ENCODE peak calls at places on chromosomes 6 and 20, in four cellular contexts. F, K, C and A are unnamed samples.

GRCh38 chr6:149560736-149561135 is 5.4 kb upstream of the GINM1 start:
- DNase-seq in F (peak; percentile 21), K (no peak), C (no peak), A (no peak)

GRCh38 chr6:39664173-39664572 is 61.0 kb downstream of the KIF6 start:
- DNase-seq in F (no peak), K (no peak), C (no peak), A (no peak)

GRCh38 chr6:11224252-11224965 is 8.1 kb downstream of the NEDD9 start:
- DNase-seq in F (peak; percentile 51), K (peak; percentile 59), C (peak; percentile 83), A (no peak)

GRCh38 chr6:131954775-131955107 is 3.6 kb upstream of the CCN2 start:
- DNase-seq in F (peak; percentile 100), K (peak; percentile 99), C (peak; percentile 99), A (peak; percentile 73)

GRCh38 chr20:1831606-1832005 is 63.6 kb upstream of the SIRPA start:
- DNase-seq in F (no peak), K (no peak), C (no peak), A (no peak)

GRCh38 chr6:144460224-144461095 is 175.3 kb downstream of the UTRN start:
- DNase-seq in F (no peak), K (no peak), C (no peak), A (no peak)

GRCh38 chr6:166678426-166678825 is 51.4 kb upstream of the RPS6KA2 start:
- DNase-seq in F (peak; percentile 40), K (no peak), C (peak; percentile 82), A (no peak)

GRCh38 chr20:58294497-58295455 is 14.7 kb upstream of the RAB22A start:
- DNase-seq in F (no peak), K (no peak), C (no peak), A (no peak)

GRCh38 chr6:75288023-75288422 is 3.4 kb upstream of the TMEM30A start:
- DNase-seq in F (no peak), K (no peak), C (no peak), A (no peak)

GRCh38 chr6:127471379-127472255 is 12.4 kb upstream of the KIAA0408 start:
- DNase-seq in F (peak; percentile 14), K (no peak), C (peak; percentile 42), A (no peak)

GRCh38 chr6:431504-431903 is 40.0 kb downstream of the IRF4 start:
- DNase-seq in F (no peak), K (no peak), C (no peak), A (no peak)

GRCh38 chr6:47034919-47035318 is 7.2 kb downstream of the ADGRF1 start:
- DNase-seq in F (peak; percentile 83), K (peak; percentile 99), C (peak; percentile 100), A (peak; percentile 80)

GRCh38 chr20:44187054-44187762 is at the start of gene JPH2:
- DNase-seq in F (peak; percentile 62), K (peak; percentile 54), C (peak; percentile 79), A (no peak)

GRCh38 chr6:33424855-33425667 is 5.2 kb downstream of the SYNGAP1 start:
- DNase-seq in F (no peak), K (no peak), C (no peak), A (no peak)

GRCh38 chr6:42449917-42450313 is 1.8 kb downstream of the TRERF1 start:
- DNase-seq in F (no peak), K (no peak), C (peak; percentile 28), A (no peak)

GRCh38 chr6:42898891-42899361 is 16.9 kb upstream of the PTCRA start:
- DNase-seq in F (peak; percentile 73), K (peak; percentile 67), C (peak; percentile 53), A (no peak)

GRCh38 chr20:34435589-34435988 is 72.5 kb downstream of the ITCH start:
- DNase-seq in F (no peak), K (no peak), C (no peak), A (no peak)

GRCh38 chr20:1775117-1775516 is 117.5 kb upstream of the SIRPG start:
- DNase-seq in F (peak; percentile 54), K (peak; percentile 14), C (peak; percentile 58), A (no peak)

GRCh38 chr6:12649325-12649724 is 67.2 kb upstream of the PHACTR1 start:
- DNase-seq in F (no peak), K (no peak), C (no peak), A (no peak)

GRCh38 chr6:25504661-25505060 is 147.4 kb upstream of the SCGN start:
- DNase-seq in F (no peak), K (peak; percentile 80), C (peak; percentile 87), A (no peak)

GRCh38 chr20:56285496-56285895 is 37.0 kb downstream of the MC3R start:
- DNase-seq in F (no peak), K (no peak), C (no peak), A (no peak)

GRCh38 chr6:137731960-137732616 is 135.0 kb upstream of the TNFAIP3 start:
- DNase-seq in F (peak; percentile 89), K (peak; percentile 72), C (peak; percentile 37), A (no peak)

GRCh38 chr6:167469655-167470054 is 144.8 kb downstream of the TTLL2 start:
- DNase-seq in F (no peak), K (no peak), C (no peak), A (no peak)

GRCh38 chr6:135267085-135267484 is 86.0 kb downstream of the MYB start:
- DNase-seq in F (no peak), K (no peak), C (no peak), A (no peak)

GRCh38 chr6:73369157-73369556 is 540 bp downstream of the OOEP start:
- DNase-seq in F (no peak), K (no peak), C (no peak), A (no peak)

GRCh38 chr6:85460154-85460950 is 10.5 kb downstream of the NT5E start:
- DNase-seq in F (peak; percentile 36), K (peak; percentile 53), C (no peak), A (no peak)

GRCh38 chr20:37941332-37941731 is 38.4 kb downstream of the VSTM2L start:
- DNase-seq in F (no peak), K (no peak), C (no peak), A (no peak)

GRCh38 chr20:15609956-15610355 is 963.3 kb downstream of the KIF16B start:
- DNase-seq in F (no peak), K (no peak), C (no peak), A (no peak)

DNA sequence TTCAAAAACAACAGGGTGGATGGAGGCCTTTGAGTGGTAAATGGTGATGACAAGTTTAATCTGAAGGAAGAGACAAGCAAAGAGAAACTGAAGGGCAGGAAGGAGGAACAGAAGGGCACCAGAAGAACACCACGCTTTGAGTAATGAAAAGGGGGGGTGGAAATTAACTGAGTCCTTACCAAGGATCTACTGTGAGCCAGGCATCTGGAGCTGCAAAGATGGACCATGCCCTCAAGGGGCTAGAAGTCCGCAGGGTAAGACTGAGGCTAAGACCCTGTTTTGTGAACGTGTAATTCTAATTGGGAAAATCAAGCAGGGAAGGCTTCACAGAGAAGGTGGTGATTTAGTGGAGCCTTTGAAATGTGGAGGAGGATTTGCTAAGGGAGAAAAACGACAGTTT is 1.6 kb downstream of the NDRG3 start:
- DNase-seq in F (no peak), K (no peak), C (no peak), A (no peak)
- H3K4me3 ChIP-seq in F (no peak overlapping the region), K (no peak overlapping the region), C (peak overlapping the region; percentile 75), A (no peak overlapping the region)

GRCh38 chr20:63369724-63370622 is 8.8 kb upstream of the CHRNA4 start:
- DNase-seq in F (no peak), K (no peak), C (no peak), A (no peak)

GRCh38 chr20:63368151-63368550 is 7.0 kb upstream of the CHRNA4 start:
- DNase-seq in F (no peak), K (no peak), C (no peak), A (no peak)

GRCh38 chr20:63367446-63368055 is 6.4 kb upstream of the CHRNA4 start:
- DNase-seq in F (no peak), K (no peak), C (no peak), A (no peak)

GRCh38 chr20:63370623-63371176 is 9.6 kb upstream of the CHRNA4 start:
- DNase-seq in F (no peak), K (no peak), C (no peak), A (no peak)

GRCh38 chr20:63369024-63369530 is 7.9 kb upstream of the CHRNA4 start:
- DNase-seq in F (no peak), K (no peak), C (no peak), A (no peak)
- TF ChIP-seq CTCF in F (no peak), K (no peak), C (no peak), A (no peak)

GRCh38 chr6:2099870-2100269 is 145.5 kb downstream of the GMDS start:
- DNase-seq in F (no peak), K (no peak), C (no peak), A (no peak)

GRCh38 chr6:2097464-2097863 is 147.9 kb downstream of the GMDS start:
- DNase-seq in F (no peak), K (no peak), C (no peak), A (no peak)

GRCh38 chr6:2094637-2095036 is 150.8 kb downstream of the GMDS start:
- DNase-seq in F (no peak), K (no peak), C (no peak), A (no peak)
- H3K4me3 ChIP-seq in F (no peak overlapping the region), K (no peak overlapping the region), C (no peak overlapping the region), A (no peak overlapping the region)

GRCh38 chr20:46308258-46309157 is at the start of gene CDH22:
- DNase-seq in F (peak; percentile 43), K (no peak), C (peak; percentile 18), A (no peak)
- TF ChIP-seq CTCF in F (peak; percentile 25), K (peak; percentile 10), C (no peak), A (no peak)

GRCh38 chr20:3228750-3229032 is 10.3 kb downstream of the SLC4A11 start:
- DNase-seq in F (no peak), K (no peak), C (no peak), A (no peak)
- H3K4me3 ChIP-seq in F (no peak overlapping the region), K (no peak overlapping the region), C (no peak overlapping the region), A (no peak overlapping the region)

DNA sequence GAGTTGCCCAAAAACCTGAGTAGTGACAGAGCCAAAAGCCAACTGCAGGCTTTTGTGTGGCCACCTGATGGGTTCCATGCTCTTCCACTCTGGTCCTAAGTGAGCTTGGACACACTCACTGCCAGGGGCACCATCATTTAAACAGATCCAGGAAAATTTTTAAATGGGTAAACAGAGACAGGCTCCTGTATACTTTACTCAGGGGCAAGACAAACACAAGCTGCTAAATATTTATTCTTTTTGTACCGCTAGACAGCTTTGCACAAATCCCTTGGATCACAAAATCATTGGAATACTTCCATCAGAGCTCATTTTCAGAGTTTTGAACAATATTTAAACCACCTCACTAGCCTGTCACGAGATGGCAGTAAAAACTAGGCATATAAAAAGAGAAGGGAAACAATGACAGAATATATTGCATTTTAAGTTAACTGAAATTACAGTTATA is 31.4 kb downstream of the GCLC start:
- DNase-seq in F (no peak), K (no peak), C (no peak), A (no peak)
- TF ChIP-seq CTCF in F (no peak), K (no peak), C (no peak), A (no peak)

GRCh38 chr6:139367810-139368321 is 6.6 kb downstream of the CITED2 start:
- DNase-seq in F (peak; percentile 28), K (peak; percentile 25), C (peak; percentile 62), A (no peak)
- H3K4me3 ChIP-seq in F (no peak overlapping the region), K (no peak overlapping the region), C (no peak overlapping the region), A (no peak overlapping the region)

GRCh38 chr6:40848868-40849524 is 190.0 kb downstream of the UNC5CL start:
- DNase-seq in F (no peak), K (no peak), C (no peak), A (no peak)

GRCh38 chr6:40854592-40854991 is 184.4 kb downstream of the UNC5CL start:
- DNase-seq in F (no peak), K (no peak), C (no peak), A (no peak)

GRCh38 chr6:40855481-40855880 is 183.5 kb downstream of the UNC5CL start:
- DNase-seq in F (no peak), K (no peak), C (no peak), A (no peak)

GRCh38 chr6:40856271-40856670 is 182.8 kb downstream of the UNC5CL start:
- DNase-seq in F (peak; percentile 6), K (no peak), C (no peak), A (no peak)

GRCh38 chr6:40852667-40853383 is 186.2 kb downstream of the UNC5CL start:
- DNase-seq in F (peak; percentile 1), K (no peak), C (no peak), A (no peak)
- TF ChIP-seq CTCF in F (peak; percentile 38), K (peak; percentile 54), C (peak; percentile 31), A (peak; percentile 55)